ENCODE peak calls at places on chromosomes 5 and 9, in ten cellular contexts. U, Y, Z, P, V, R, C, I, W and J are unnamed samples. For H3K4me1, the result is how much of the 10 kb centered on the place peaks cover.

GRCh38 chr5:1930501-1930879 is 47.8 kb upstream of the IRX4 start:
- DNase-seq in U (no peak), Y (no peak), Z (no peak), P (peak), V (no peak), R (no peak), C (peak), I (no peak), W (no peak), J (no peak)

GRCh38 chr9:121997791-121998190 is 95.3 kb downstream of the TTLL11 start:
- DNase-seq in U (no peak), Y (no peak), Z (no peak), P (no peak), V (no peak), R (no peak), C (no peak), I (no peak), W (no peak), J (peak)

GRCh38 chr9:2299156-2299842 is 284.2 kb downstream of the SMARCA2 start:
- DNase-seq in U (no peak), Y (no peak), Z (no peak), P (no peak), V (no peak), R (no peak), C (no peak), I (no peak), W (no peak), J (no peak)

GRCh38 chr5:150163035-150163434 is 3.5 kb upstream of the CDX1 start:
- DNase-seq in U (no peak), Y (no peak), Z (no peak), P (no peak), V (no peak), R (no peak), C (no peak), I (no peak), W (no peak), J (no peak)

GRCh38 chr5:158538506-158539074 is 561.1 kb downstream of the EBF1 start:
- DNase-seq in U (no peak), Y (no peak), Z (peak), P (no peak), V (peak), R (no peak), C (no peak), I (no peak), W (peak), J (peak)

GRCh38 chr5:31078931-31079330 is 114.6 kb upstream of the CDH6 start:
- DNase-seq in U (no peak), Y (no peak), Z (no peak), P (no peak), V (no peak), R (no peak), C (no peak), I (no peak), W (no peak), J (no peak)

GRCh38 chr5:56207537-56207936 is 25.6 kb downstream of the ANKRD55 start:
- DNase-seq in U (no peak), Y (no peak), Z (no peak), P (no peak), V (no peak), R (no peak), C (no peak), I (no peak), W (no peak), J (no peak)

GRCh38 chr5:90144625-90145327 is 264.8 kb downstream of the CETN3 start:
- DNase-seq in U (no peak), Y (no peak), Z (no peak), P (no peak), V (no peak), R (no peak), C (no peak), I (no peak), W (no peak), J (no peak)

GRCh38 chr5:23234153-23234729 is 273.2 kb upstream of the PRDM9 start:
- DNase-seq in U (no peak), Y (no peak), Z (no peak), P (no peak), V (no peak), R (no peak), C (no peak), I (no peak), W (no peak), J (peak)

GRCh38 chr5:169628891-169629290 is 8.2 kb upstream of the DOCK2 start:
- DNase-seq in U (no peak), Y (no peak), Z (no peak), P (no peak), V (no peak), R (no peak), C (no peak), I (no peak), W (no peak), J (no peak)

GRCh38 chr5:169667896-169668674 is 31.0 kb downstream of the DOCK2 start:
- DNase-seq in U (peak), Y (no peak), Z (no peak), P (no peak), V (no peak), R (no peak), C (no peak), I (no peak), W (no peak), J (no peak)

GRCh38 chr5:71830626-71831539 is 111.8 kb downstream of the CARTPT start:
- DNase-seq in U (no peak), Y (peak), Z (no peak), P (peak), V (no peak), R (no peak), C (peak), I (no peak), W (peak), J (no peak)
- H3K4me1 ChIP-seq in U (under half), Y (under half), Z (under half), P (under half), V (under half), R (under half), C (under half), I (under half), W (under half), J (under half)

GRCh38 chr9:123551636-123552203 is 195.7 kb downstream of the CRB2 start:
- DNase-seq in U (no peak), Y (no peak), Z (no peak), P (no peak), V (no peak), R (no peak), C (no peak), I (no peak), W (no peak), J (no peak)

GRCh38 chr9:123552530-123552929 is 196.5 kb downstream of the CRB2 start:
- DNase-seq in U (no peak), Y (no peak), Z (no peak), P (no peak), V (no peak), R (no peak), C (no peak), I (no peak), W (no peak), J (no peak)

GRCh38 chr9:123550797-123551196 is 194.8 kb downstream of the CRB2 start:
- DNase-seq in U (no peak), Y (no peak), Z (no peak), P (peak), V (no peak), R (no peak), C (no peak), I (no peak), W (no peak), J (peak)

GRCh38 chr9:123548749-123549545 is 192.9 kb downstream of the CRB2 start:
- DNase-seq in U (no peak), Y (no peak), Z (no peak), P (no peak), V (no peak), R (no peak), C (no peak), I (no peak), W (no peak), J (no peak)

DNA sequence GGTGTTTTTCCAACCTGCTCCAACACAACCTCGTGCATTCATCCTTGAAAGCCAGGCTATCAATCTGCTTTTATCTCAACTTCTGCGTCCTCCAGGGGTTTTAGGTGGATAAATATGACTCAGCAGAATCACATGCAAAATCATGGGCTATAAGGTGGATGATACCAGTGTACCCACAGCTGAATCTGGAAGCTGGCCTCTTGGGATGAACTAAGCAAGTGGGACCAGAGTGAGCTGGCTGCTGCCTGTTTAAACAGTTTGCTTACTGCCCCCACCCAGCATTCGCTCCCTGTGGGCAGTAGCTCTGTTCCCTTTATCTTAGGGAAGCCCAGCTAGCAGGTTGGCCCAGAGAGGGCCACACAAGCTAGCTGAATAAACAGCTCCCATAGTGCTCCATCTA is 194.0 kb downstream of the CRB2 start:
- DNase-seq in U (no peak), Y (no peak), Z (no peak), P (peak), V (no peak), R (no peak), C (no peak), I (no peak), W (no peak), J (peak)
- H3K4me1 ChIP-seq in U (under half), Y (under half), Z (under half), P (under half), V (under half), R (under half), C (under half), I (under half), W (under half), J (under half)

GRCh38 chr9:14212697-14213420 is 101.1 kb downstream of the NFIB start:
- DNase-seq in U (no peak), Y (no peak), Z (no peak), P (no peak), V (no peak), R (no peak), C (no peak), I (no peak), W (no peak), J (no peak)
- H3K4me1 ChIP-seq in U (half or more), Y (under half), Z (under half), P (half or more), V (under half), R (under half), C (half or more), I (under half), W (under half), J (under half)

GRCh38 chr9:136309806-136310220 is 5.9 kb upstream of the CCDC187 start:
- DNase-seq in U (no peak), Y (no peak), Z (no peak), P (no peak), V (no peak), R (no peak), C (no peak), I (no peak), W (no peak), J (no peak)

GRCh38 chr9:136309101-136309801 is 5.4 kb upstream of the CCDC187 start:
- DNase-seq in U (no peak), Y (no peak), Z (no peak), P (peak), V (peak), R (no peak), C (no peak), I (peak), W (no peak), J (no peak)

GRCh38 chr9:136306691-136307208 is 2.9 kb upstream of the CCDC187 start:
- DNase-seq in U (peak), Y (no peak), Z (no peak), P (peak), V (no peak), R (no peak), C (no peak), I (no peak), W (no peak), J (no peak)

GRCh38 chr9:136307215-136307750 is 3.4 kb upstream of the CCDC187 start:
- DNase-seq in U (no peak), Y (no peak), Z (no peak), P (no peak), V (no peak), R (no peak), C (no peak), I (no peak), W (no peak), J (no peak)

DNA sequence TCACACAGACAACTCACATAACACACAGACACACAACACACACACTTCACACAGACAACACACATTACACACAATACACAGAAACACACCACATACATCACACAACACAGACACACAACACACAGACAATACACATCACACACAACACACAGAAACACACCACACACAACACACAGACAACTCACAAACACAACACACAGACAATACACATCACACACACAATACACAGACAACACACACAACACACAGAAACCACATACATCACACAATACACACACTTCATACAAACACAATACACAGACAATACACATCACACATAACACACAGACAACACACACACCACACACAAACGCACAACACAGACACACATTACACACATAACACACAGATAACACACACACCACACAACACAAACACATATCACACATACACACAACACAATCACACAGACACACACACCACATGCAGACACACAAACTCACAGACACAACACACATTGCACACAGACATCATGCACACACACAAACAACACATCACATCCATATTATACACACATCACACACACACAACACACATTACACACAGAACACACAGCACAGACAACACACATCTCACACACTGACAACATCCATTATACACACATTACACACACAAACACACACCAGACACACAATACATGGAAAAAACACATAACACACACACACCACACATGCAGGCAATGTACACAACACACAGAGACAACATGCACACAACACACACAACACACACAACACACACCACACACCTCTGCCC is 4.6 kb upstream of the CCDC187 start:
- DNase-seq in U (no peak), Y (no peak), Z (no peak), P (no peak), V (no peak), R (no peak), C (no peak), I (no peak), W (no peak), J (no peak)
- H3K4me1 ChIP-seq in U (under half), Y (under half), Z (under half), P (under half), V (under half), R (under half), C (under half), I (under half), W (under half), J (under half)

DNA sequence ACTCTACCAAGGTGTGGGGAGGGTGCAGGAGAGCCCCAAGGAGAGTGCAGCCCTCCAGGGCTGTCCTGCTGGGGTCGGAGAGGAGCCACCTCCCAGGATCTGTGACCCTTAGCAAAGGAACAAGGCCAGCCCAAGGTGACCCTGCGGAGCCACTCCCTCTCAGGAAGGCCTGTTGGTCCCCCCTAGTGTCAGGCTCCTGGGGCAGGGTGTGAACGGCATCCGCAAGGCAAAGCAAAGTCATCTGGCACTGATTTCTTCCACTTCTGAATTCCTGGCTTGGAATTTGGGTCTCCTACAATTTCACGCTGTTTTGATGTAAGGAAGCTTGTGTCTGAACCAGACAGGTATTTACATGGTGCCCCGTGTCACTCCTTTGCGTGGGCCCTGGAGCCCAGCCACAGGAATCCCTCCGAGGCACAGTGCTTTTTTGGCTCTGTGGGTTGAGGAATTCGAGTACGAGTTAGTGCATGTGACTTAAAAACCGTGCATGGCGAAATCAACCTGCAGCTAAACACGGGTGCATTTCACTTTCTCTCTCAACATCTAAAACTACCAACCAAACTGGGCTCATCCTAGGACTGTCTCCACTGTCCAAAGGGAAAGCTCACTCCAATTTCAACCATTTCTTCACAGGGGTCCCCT is 24.5 kb upstream of the GFPT2 start:
- DNase-seq in U (no peak), Y (no peak), Z (no peak), P (no peak), V (no peak), R (no peak), C (no peak), I (no peak), W (no peak), J (peak)
- H3K4me1 ChIP-seq in U (under half), Y (under half), Z (under half), P (under half), V (under half), R (under half), C (under half), I (under half), W (under half), J (under half)

DNA sequence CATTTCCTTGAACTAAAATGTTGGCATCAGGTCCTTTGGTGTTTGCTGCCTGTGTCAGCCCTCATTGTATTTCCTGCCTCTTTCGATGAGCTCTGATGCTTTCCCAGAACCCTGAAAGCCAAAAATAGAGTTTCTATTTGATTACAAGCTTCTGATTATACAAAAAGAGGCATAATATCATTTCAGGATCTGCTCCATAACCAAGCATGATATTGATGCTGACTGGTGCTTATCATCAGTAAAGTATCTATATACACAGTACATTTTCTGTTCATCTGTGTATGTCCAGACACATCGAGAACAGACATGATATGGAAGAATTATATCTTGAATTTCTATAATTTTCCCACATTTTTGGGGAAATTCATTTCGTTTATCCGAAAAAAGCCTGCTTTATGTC is 58.6 kb downstream of the SEMA6A start:
- DNase-seq in U (no peak), Y (no peak), Z (no peak), P (no peak), V (no peak), R (no peak), C (no peak), I (no peak), W (no peak), J (no peak)
- H3K4me1 ChIP-seq in U (under half), Y (under half), Z (under half), P (under half), V (under half), R (under half), C (under half), I (under half), W (under half), J (under half)

GRCh38 chr5:79875230-79875629 is 115.8 kb downstream of the MTX3 start:
- DNase-seq in U (no peak), Y (no peak), Z (no peak), P (no peak), V (no peak), R (no peak), C (no peak), I (no peak), W (peak), J (no peak)
- H3K4me1 ChIP-seq in U (under half), Y (under half), Z (under half), P (under half), V (under half), R (under half), C (under half), I (under half), W (under half), J (under half)

GRCh38 chr9:134666208-134666607 is 24.6 kb downstream of the COL5A1 start:
- DNase-seq in U (no peak), Y (no peak), Z (no peak), P (no peak), V (no peak), R (peak), C (peak), I (no peak), W (no peak), J (no peak)
- H3K4me1 ChIP-seq in U (under half), Y (under half), Z (under half), P (under half), V (under half), R (under half), C (half or more), I (under half), W (under half), J (under half)

GRCh38 chr5:141022384-141022783 is 28.8 kb upstream of the PCDHB1 start:
- DNase-seq in U (no peak), Y (no peak), Z (no peak), P (no peak), V (no peak), R (no peak), C (no peak), I (no peak), W (no peak), J (no peak)

GRCh38 chr5:141017943-141018342 is 33.2 kb upstream of the PCDHB1 start:
- DNase-seq in U (no peak), Y (no peak), Z (no peak), P (no peak), V (no peak), R (no peak), C (no peak), I (no peak), W (no peak), J (no peak)
- H3K4me1 ChIP-seq in U (under half), Y (under half), Z (under half), P (under half), V (under half), R (under half), C (under half), I (under half), W (under half), J (under half)

DNA sequence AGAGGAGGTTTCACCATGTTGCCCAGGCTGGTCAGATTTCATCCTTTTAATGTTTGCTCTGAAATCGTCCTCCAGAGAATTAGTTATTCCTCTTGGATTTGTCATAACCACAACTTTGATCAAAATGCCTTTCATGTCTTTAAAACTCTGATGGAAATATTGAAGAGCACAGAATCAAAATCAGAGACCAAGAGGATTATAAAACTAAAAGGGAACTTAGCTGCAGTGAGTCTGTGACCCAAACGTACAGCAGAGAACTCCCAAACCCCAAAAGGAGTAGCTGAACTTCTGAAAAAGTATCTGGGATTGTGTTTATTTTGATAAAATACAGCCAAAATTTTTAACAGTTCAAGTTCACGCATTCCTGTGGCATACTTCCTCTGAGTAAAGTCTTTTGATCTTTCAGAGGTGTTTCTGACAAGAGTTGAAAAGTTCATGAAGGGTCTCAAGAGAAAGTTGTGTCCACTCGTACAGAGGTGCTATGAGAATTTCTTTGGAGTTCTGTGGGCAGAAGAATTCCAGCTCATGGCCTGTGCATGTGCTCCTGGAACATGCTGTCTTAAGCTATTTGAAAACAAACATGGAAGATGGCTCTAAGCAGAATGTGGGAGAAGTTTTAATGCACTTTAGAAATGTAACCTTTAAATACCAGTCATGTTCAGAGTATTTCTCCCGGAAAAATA is 124.0 kb downstream of the ESM1 start:
- DNase-seq in U (no peak), Y (no peak), Z (no peak), P (no peak), V (no peak), R (no peak), C (no peak), I (no peak), W (no peak), J (no peak)
- H3K4me1 ChIP-seq in U (under half), Y (under half), Z (under half), P (under half), V (under half), R (under half), C (under half), I (under half), W (under half), J (under half)